ENCODE peak calls at places on chromosomes 5 and 9, in four cellular contexts. Q is neural progenitor cell, L is mammary epithelial cell, E is MM.1S. G is an unnamed sample.

GRCh38 chr5:146680846-146681585 is 165.0 kb upstream of the GPR151 start:
- DNase-seq in Q (no peak), L (peak), E (no peak), G (no peak)

GRCh38 chr9:113397077-113397696 is 3.9 kb downstream of the ALAD start:
- DNase-seq in Q (no peak), L (no peak), E (no peak), G (no peak)

GRCh38 chr5:163889369-163889768 is 383.9 kb downstream of the MAT2B start:
- DNase-seq in Q (no peak), L (no peak), E (no peak), G (no peak)

GRCh38 chr5:132435891-132436290 is 54.7 kb downstream of the IRF1 start:
- DNase-seq in Q (no peak), L (no peak), E (no peak), G (no peak)

GRCh38 chr5:53173083-53173482 is 63.5 kb upstream of the MOCS2 start:
- DNase-seq in Q (no peak), L (peak), E (no peak), G (no peak)

GRCh38 chr5:140298183-140298601 is 4.7 kb downstream of the PFDN1 start:
- DNase-seq in Q (no peak), L (peak), E (no peak), G (no peak)

GRCh38 chr9:76534031-76534430 is 75.0 kb downstream of the GCNT1 start:
- DNase-seq in Q (no peak), L (no peak), E (no peak), G (no peak)

GRCh38 chr5:39137391-39138181 is 63.4 kb upstream of the RICTOR start:
- DNase-seq in Q (peak), L (no peak), E (no peak), G (no peak)

DNA sequence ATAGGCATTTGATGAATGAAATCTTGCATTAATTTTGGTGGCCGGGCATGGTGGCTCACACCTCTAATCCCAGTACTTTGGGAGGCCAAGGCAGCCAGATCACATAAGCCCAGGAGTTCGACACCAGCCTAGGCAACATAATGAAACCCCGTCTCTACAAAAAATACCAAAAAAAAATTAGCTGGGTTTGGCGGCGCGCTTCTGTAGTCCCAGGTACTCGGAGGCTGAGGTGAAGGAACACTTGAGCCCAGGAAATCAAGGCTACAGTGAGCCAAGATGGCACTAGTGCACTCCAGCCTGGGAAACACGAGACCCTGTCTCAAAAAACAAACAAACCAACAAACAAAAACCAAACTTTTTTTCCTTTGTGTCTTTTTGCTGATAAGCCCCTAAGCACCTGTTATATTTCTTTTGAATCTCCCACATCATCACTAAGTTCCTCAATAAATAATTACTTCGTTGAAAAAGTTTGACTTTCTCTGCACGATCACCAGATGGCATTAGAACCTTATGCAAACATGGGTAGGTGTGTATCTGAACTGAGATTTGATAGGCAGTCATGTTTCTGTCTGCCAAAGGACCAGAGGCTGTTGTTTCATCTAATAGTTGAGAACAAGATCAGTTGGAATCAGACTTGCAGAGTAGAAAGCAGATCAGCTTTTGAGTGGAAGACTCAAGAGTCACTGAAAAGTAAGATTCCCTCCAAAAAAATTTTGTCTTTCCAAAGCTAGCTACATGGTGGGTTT is 5.5 kb upstream of the MATR3 start:
- DNase-seq in Q (no peak), L (no peak), E (peak), G (no peak)
- TF ChIP-seq CTCF in Q (no peak), L (no peak), E (peak), G (no peak)

GRCh38 chr9:126894052-126894603 is 20.5 kb upstream of the RALGPS1 start:
- DNase-seq in Q (no peak), L (no peak), E (no peak), G (no peak)

GRCh38 chr9:126891676-126892075 is 22.9 kb upstream of the RALGPS1 start:
- DNase-seq in Q (no peak), L (no peak), E (no peak), G (no peak)

GRCh38 chr9:126893079-126893478 is 21.5 kb upstream of the RALGPS1 start:
- DNase-seq in Q (no peak), L (no peak), E (no peak), G (no peak)
- TF ChIP-seq CTCF in Q (peak), L (no peak), E (peak), G (peak)

GRCh38 chr9:133342083-133342406 is 5.9 kb downstream of the MED22 start:
- DNase-seq in Q (peak), L (no peak), E (no peak), G (no peak)
- TF ChIP-seq CTCF in Q (peak), L (peak), E (no peak), G (no peak)

DNA sequence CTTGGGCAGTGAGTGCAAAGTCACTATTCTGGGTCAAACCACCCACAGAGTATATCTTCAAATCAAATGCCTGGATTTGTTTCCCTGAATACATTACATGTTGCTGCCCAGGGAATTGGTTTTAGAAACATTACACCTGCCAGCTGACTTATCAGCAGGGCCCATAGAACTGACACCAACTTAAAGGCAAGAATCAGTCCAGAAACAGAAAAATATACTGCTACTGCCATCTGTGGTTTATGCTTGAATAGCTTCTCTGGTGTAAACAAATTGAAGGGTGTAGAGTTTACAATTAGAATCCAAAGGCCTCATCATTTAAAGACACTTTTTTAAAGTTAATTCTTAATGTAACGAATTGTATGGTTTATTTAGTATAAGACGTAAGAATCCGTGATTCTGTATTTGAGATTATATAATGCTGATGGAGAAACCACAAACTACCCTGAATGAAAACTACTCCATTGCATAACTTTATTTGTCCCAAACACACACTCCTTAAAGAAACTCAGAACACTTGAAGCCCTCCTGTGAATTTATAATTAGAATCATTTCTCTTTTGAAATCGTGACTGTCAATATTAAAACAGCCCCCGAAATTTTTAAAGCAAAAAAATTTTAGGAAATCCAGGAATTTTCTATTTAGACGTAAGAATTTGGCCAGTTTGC is 6.2 kb downstream of the NR6A1 start:
- DNase-seq in Q (no peak), L (no peak), E (peak), G (no peak)
- TF ChIP-seq CTCF in Q (peak), L (peak), E (peak), G (no peak)

GRCh38 chr5:98770911-98771322 is 2.5 kb upstream of the RGMB start:
- DNase-seq in Q (no peak), L (peak), E (no peak), G (no peak)
- TF ChIP-seq CTCF in Q (no peak), L (no peak), E (no peak), G (no peak)

GRCh38 chr5:142213077-142213476 is 104.5 kb downstream of the NDFIP1 start:
- DNase-seq in Q (no peak), L (no peak), E (no peak), G (no peak)

GRCh38 chr5:142211013-142211412 is 102.4 kb downstream of the NDFIP1 start:
- DNase-seq in Q (no peak), L (no peak), E (no peak), G (no peak)

GRCh38 chr5:142219146-142219545 is 105.7 kb downstream of the SPRY4 start:
- DNase-seq in Q (no peak), L (peak), E (no peak), G (no peak)

GRCh38 chr5:142211918-142212317 is 103.3 kb downstream of the NDFIP1 start:
- DNase-seq in Q (no peak), L (no peak), E (no peak), G (no peak)

GRCh38 chr5:142215915-142216681 is 107.5 kb downstream of the NDFIP1 start:
- DNase-seq in Q (no peak), L (peak), E (no peak), G (no peak)
- TF ChIP-seq CTCF in Q (no peak), L (peak), E (no peak), G (no peak)

DNA sequence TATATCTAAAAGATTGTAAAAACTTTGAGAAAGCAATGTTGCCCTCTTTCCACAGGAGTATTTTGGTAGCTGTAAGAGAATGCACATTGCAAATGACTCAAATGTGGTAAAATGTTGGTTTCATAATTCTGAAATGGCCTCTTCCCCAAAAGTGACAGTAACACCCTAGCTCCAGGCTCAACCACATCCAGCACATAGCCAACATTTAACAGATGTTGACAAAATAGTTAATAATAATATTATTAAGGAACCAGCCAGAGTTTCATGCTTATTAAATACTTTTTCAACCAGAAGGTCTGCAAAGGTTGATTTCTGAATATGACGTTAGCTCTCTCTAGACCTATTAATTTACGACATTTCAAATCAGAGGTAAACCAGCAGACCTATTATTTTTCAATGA is 1.3 kb downstream of the ANXA1 start:
- DNase-seq in Q (no peak), L (no peak), E (no peak), G (no peak)
- TF ChIP-seq CTCF in Q (no peak), L (no peak), E (no peak), G (no peak)